ENCODE peak calls at places on chromosomes 16 and 17, in four cellular contexts. S is neural progenitor cell, K is brain microvascular endothelial cell, M is heart right ventricle. J is an unnamed sample.

GRCh38 chr17:5537251-5537650 is 47.1 kb downstream of the NLRP1 start:
- DNase-seq in S (no peak), M (no peak), K (no peak), J (no peak)

GRCh38 chr16:58022601-58023371 is 2.8 kb upstream of the MMP15 start:
- DNase-seq in K (peak), S (no peak), M (peak), J (no peak)

GRCh38 chr17:62980842-62981241 is 14.8 kb downstream of the TANC2 start:
- DNase-seq in S (no peak), K (no peak), M (no peak), J (no peak)

GRCh38 chr17:79497949-79498348 is 112.9 kb downstream of the RBFOX3 start:
- DNase-seq in M (no peak), K (no peak), S (no peak), J (no peak)

GRCh38 chr16:31267332-31268032 is 7.7 kb downstream of the ITGAM start:
- DNase-seq in M (no peak), K (no peak), S (no peak), J (no peak)

GRCh38 chr17:81902023-81902652 is at the start of gene NPB:
- DNase-seq in S (peak), M (no peak), K (no peak), J (no peak)

GRCh38 chr17:17535957-17536356 is 39.8 kb upstream of the RASD1 start:
- DNase-seq in M (peak), S (no peak), K (peak), J (no peak)

GRCh38 chr17:9780552-9780951 is 10.8 kb downstream of the DHRS7C start:
- DNase-seq in K (no peak), M (no peak), S (no peak), J (no peak)

GRCh38 chr17:32877164-32877764 is 340 bp upstream of the MYO1D start:
- DNase-seq in K (peak), M (peak), S (peak), J (peak)

GRCh38 chr17:1532836-1533602 is 16.6 kb upstream of the INPP5K start:
- DNase-seq in K (no peak), S (peak), M (no peak), J (no peak)

GRCh38 chr16:55214412-55214811 is 109.6 kb upstream of the IRX6 start:
- DNase-seq in K (no peak), M (no peak), S (no peak), J (no peak)

GRCh38 chr16:86901483-86901882 is 323.1 kb downstream of the FOXL1 start:
- DNase-seq in M (no peak), S (no peak), K (peak), J (peak)

GRCh38 chr16:19410435-19411153 is 7.1 kb upstream of the TMC5 start:
- DNase-seq in K (no peak), M (peak), S (peak), J (no peak)

GRCh38 chr17:1123397-1124237 is 56.2 kb downstream of the ABR start:
- DNase-seq in K (no peak), S (peak), M (no peak), J (no peak)

GRCh38 chr16:30376508-30376907 is 1.9 kb downstream of the MYL11 start:
- DNase-seq in M (no peak), S (no peak), K (no peak), J (no peak)

GRCh38 chr16:77169650-77170236 is 21.2 kb upstream of the MON1B start:
- DNase-seq in K (peak), S (peak), M (no peak), J (no peak)

GRCh38 chr17:80034977-80035686 is 540 bp downstream of the TBC1D16 start:
- DNase-seq in M (peak), K (peak), S (peak), J (no peak)

DNA sequence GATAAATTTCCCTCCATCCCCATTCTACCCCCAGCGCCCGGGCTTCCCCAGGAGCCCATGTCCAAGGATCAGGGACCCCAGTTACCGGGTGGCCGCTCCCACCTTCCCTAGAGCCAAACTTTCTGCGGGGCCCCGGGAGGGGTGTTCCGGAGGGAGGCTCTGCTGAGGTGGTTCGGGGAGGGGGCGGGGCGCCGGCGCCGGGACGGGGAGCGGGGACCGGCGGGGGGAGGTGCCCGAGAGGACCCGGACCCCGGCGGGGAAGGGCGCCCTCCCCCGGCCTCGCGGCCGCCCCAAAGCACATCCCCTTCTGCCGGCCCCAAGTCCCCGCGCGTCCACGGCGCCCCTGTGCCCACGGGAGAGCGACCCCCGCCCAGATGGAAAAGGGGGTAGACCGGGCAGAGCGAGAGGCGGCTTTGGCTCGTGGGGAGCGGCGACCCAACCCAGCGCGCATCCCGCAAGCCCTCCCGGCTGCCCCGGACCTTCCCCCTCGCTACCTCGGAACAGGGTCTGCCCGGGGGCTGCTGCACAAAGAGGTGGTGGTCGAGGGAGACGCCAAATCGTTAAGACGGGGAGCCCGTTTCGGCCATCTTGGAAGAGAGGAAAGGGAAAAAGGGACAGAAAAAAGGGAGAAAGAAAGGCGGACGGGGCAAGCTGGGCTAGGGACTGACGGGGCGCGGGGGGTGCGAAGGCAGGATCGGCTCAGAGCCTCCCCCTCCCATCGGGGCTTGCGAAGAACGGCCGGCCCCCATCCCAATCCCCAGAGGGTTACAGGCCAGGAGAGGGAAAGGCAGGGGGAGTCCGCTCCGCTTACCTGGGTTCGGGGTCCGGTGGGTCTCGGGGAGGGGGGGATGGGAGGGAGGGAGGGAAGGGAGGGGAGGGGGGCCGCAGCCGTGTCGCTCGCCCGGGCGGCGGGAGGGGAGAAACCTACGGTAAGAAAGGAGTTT is 479 bp downstream of the PCGF2 start:
- DNase-seq in M (peak), K (no peak), S (peak), J (no peak)
- TF ChIP-seq CTCF in M (no peak), K (no peak), S (peak), J (no peak)

DNA sequence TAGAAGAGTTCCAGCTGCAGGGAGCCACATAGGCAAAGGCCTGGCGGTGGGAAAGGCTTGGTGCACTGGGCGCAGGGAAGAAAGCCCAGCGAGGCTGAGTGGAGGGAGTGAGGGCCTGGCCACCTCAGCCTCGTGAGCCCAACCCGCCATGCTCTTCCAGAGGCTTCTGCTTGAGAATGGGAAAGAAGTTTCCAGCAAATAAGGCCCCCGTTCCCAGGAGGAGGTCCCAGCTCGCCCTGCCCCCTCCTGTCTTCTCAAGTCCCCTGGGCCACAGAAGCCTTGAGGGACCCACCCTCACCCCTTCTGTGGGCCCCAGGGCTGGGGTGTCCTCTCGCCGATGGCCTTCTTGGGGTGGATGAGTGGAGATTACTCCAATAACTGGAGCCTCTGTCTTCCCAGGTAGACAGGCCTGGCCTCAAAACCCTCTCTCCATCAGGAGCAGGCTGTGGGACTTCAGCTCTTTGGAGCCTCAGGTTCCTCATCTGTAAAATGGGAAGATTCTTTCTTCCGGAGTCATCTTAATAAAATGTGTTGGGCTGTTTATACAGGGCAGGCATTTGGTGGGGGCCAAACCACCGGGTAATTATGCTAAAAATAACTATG is 933 bp upstream of the SNN start:
- DNase-seq in M (no peak), K (no peak), S (peak), J (no peak)
- H3K4me3 ChIP-seq in M (peak), K (no peak), S (peak), J (no peak)

GRCh38 chr16:82738699-82739098 is 111.9 kb downstream of the CDH13 start:
- DNase-seq in M (no peak), K (peak), S (no peak), J (no peak)
- TF ChIP-seq CTCF in M (no peak), K (peak), S (peak), J (peak)

GRCh38 chr17:14299261-14300093 is 1.4 kb upstream of the HS3ST3B1 start:
- DNase-seq in M (peak), K (no peak), S (peak), J (no peak)

GRCh38 chr17:14296511-14296910 is 4.4 kb upstream of the HS3ST3B1 start:
- DNase-seq in S (no peak), M (no peak), K (no peak), J (no peak)

GRCh38 chr17:14295676-14296075 is 5.2 kb upstream of the HS3ST3B1 start:
- DNase-seq in S (no peak), M (no peak), K (no peak), J (no peak)

GRCh38 chr17:14298221-14298994 is 2.5 kb upstream of the HS3ST3B1 start:
- DNase-seq in S (peak), K (no peak), M (no peak), J (no peak)

GRCh38 chr17:14297161-14297851 is 3.6 kb upstream of the HS3ST3B1 start:
- DNase-seq in M (peak), S (peak), K (no peak), J (no peak)
- H3K4me3 ChIP-seq in M (peak), S (peak), K (peak), J (peak)

J was measured in retinal pigment epithelial cell.